ENCODE peak calls at places on chromosome 13, in ten cellular contexts. M, U, L, I, D, H, E, A, X and K are unnamed samples.

GRCh38 chr13:112887151-112887550 is 81.9 kb upstream of the MCF2L start:
- DNase-seq in I (no peak), U (no peak), H (no peak), M (no peak), D (no peak), A (no peak), L (peak), E (no peak), X (no peak), K (no peak)

GRCh38 chr13:56902276-56902675 is 238.4 kb upstream of the PRR20A start:
- DNase-seq in I (no peak), E (no peak), X (no peak), U (no peak), A (no peak), M (no peak), L (peak), H (no peak), D (no peak), K (no peak)

GRCh38 chr13:48492123-48493075 is 40.5 kb downstream of the RCBTB2 start:
- DNase-seq in U (peak), A (peak), H (no peak), D (peak), L (no peak), M (peak), X (no peak), E (peak), I (peak), K (peak)

GRCh38 chr13:30807392-30807791 is 72.0 kb downstream of the ALOX5AP start:
- DNase-seq in H (no peak), X (no peak), U (no peak), D (no peak), E (no peak), A (no peak), L (no peak), M (no peak), I (peak), K (peak)

GRCh38 chr13:80979035-80979641 is 638.2 kb upstream of the SPRY2 start:
- DNase-seq in H (peak), E (peak), A (peak), X (peak), I (no peak), M (no peak), D (no peak), U (no peak), L (no peak), K (no peak)

GRCh38 chr13:107824636-107825035 is 390.7 kb downstream of the LIG4 start:
- DNase-seq in X (no peak), I (no peak), A (no peak), M (no peak), E (no peak), D (no peak), H (no peak), U (no peak), L (no peak), K (no peak)

GRCh38 chr13:93169980-93170379 is 56.6 kb upstream of the GPC6 start:
- DNase-seq in U (no peak), E (no peak), D (no peak), H (peak), L (no peak), I (no peak), X (no peak), M (no peak), A (peak), K (no peak)

GRCh38 chr13:103315701-103316100 is 249.5 kb upstream of the SLC10A2 start:
- DNase-seq in D (no peak), I (no peak), A (no peak), H (no peak), E (no peak), X (no peak), M (no peak), U (no peak), L (no peak), K (no peak)

GRCh38 chr13:24168392-24168750 is 7.9 kb downstream of the SPATA13 start:
- DNase-seq in U (no peak), D (no peak), L (no peak), I (no peak), A (no peak), E (no peak), M (no peak), X (no peak), H (no peak), K (no peak)

GRCh38 chr13:24052547-24052981 is 108.0 kb upstream of the SPATA13 start:
- DNase-seq in X (no peak), I (no peak), A (peak), L (no peak), M (no peak), D (peak), U (no peak), H (no peak), E (peak), K (peak)

GRCh38 chr13:114173261-114173660 is 5.8 kb upstream of the CFAP97D2 start:
- DNase-seq in U (no peak), D (no peak), A (no peak), M (no peak), X (no peak), I (no peak), L (no peak), H (no peak), E (no peak), K (no peak)

GRCh38 chr13:50594276-50594970 is 249.1 kb downstream of the DLEU7 start:
- DNase-seq in L (peak), M (no peak), D (no peak), H (peak), E (peak), I (peak), A (no peak), X (no peak), U (no peak), K (no peak)

GRCh38 chr13:26221399-26221720 is 754 bp downstream of the RNF6 start:
- DNase-seq in A (no peak), D (no peak), X (peak), L (peak), M (no peak), I (no peak), H (no peak), U (no peak), E (no peak), K (no peak)

GRCh38 chr13:101152184-101152583 is 264.1 kb downstream of the NALCN start:
- DNase-seq in X (no peak), H (no peak), E (no peak), I (no peak), A (no peak), L (no peak), D (no peak), M (no peak), U (no peak), K (no peak)

GRCh38 chr13:51945149-51945548 is 66.1 kb downstream of the ATP7B start:
- DNase-seq in H (no peak), U (no peak), A (no peak), I (no peak), X (no peak), M (no peak), D (no peak), L (no peak), E (no peak), K (no peak)

GRCh38 chr13:51944428-51944827 is 66.8 kb downstream of the ATP7B start:
- DNase-seq in X (no peak), D (no peak), M (no peak), E (no peak), A (no peak), L (no peak), H (no peak), U (no peak), I (no peak), K (no peak)

GRCh38 chr13:51946163-51946669 is 65.0 kb downstream of the ATP7B start:
- DNase-seq in X (no peak), E (no peak), U (no peak), L (peak), A (no peak), M (no peak), H (no peak), I (no peak), D (no peak), K (no peak)

GRCh38 chr13:51942189-51942588 is 69.1 kb downstream of the ATP7B start:
- DNase-seq in H (no peak), D (no peak), X (no peak), A (no peak), M (no peak), U (no peak), E (peak), L (no peak), I (no peak), K (no peak)

GRCh38 chr13:51943721-51944120 is 67.5 kb downstream of the ATP7B start:
- DNase-seq in D (no peak), M (no peak), I (no peak), E (peak), A (no peak), H (no peak), X (no peak), L (no peak), U (no peak), K (no peak)
- TF ChIP-seq POLR2A in D (no peak), M (no peak), I (no peak), E (no peak), A (no peak), H (no peak), X (no peak), L (no peak), U (no peak), K (no peak)

GRCh38 chr13:74264333-74264732 is 130.1 kb upstream of the KLF12 start:
- DNase-seq in H (no peak), A (no peak), X (no peak), M (no peak), E (no peak), L (no peak), I (no peak), U (no peak), D (no peak), K (no peak)

GRCh38 chr13:74272826-74273225 is 138.6 kb upstream of the KLF12 start:
- DNase-seq in U (no peak), I (no peak), X (no peak), E (no peak), H (no peak), A (no peak), D (no peak), M (no peak), L (no peak), K (no peak)

GRCh38 chr13:74274946-74275345 is 140.7 kb upstream of the KLF12 start:
- DNase-seq in M (no peak), A (no peak), E (no peak), U (no peak), I (no peak), X (no peak), H (no peak), L (no peak), D (no peak), K (no peak)

GRCh38 chr13:74273591-74273990 is 139.4 kb upstream of the KLF12 start:
- DNase-seq in M (no peak), A (no peak), H (no peak), X (no peak), E (no peak), I (no peak), U (no peak), D (no peak), L (no peak), K (no peak)

DNA sequence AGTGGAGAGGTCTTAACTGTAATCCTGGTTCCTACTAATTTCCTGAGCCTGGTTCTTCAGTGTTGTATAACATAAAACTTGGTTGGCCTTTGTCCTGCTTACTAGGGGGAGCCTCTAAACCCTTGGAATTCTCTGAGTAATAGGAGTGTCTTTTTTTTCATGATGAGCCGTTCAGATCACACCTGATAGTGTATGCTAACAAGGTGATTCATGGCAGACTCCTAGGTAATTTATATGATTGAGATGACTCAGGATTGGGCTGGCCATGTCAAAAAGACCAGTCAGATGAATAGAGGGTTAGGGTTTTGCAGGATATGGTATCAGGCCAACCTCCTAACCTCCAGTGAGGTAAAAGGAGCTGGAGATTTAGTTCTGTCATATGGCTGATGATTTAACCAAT is 135.8 kb upstream of the KLF12 start:
- DNase-seq in X (no peak), U (no peak), I (no peak), E (no peak), D (no peak), M (no peak), L (no peak), A (no peak), H (no peak), K (no peak)
- TF ChIP-seq CTCF in X (no peak), U (no peak), I (no peak), E (no peak), D (no peak), M (no peak), L (no peak), A (no peak), H (no peak), K (no peak)

DNA sequence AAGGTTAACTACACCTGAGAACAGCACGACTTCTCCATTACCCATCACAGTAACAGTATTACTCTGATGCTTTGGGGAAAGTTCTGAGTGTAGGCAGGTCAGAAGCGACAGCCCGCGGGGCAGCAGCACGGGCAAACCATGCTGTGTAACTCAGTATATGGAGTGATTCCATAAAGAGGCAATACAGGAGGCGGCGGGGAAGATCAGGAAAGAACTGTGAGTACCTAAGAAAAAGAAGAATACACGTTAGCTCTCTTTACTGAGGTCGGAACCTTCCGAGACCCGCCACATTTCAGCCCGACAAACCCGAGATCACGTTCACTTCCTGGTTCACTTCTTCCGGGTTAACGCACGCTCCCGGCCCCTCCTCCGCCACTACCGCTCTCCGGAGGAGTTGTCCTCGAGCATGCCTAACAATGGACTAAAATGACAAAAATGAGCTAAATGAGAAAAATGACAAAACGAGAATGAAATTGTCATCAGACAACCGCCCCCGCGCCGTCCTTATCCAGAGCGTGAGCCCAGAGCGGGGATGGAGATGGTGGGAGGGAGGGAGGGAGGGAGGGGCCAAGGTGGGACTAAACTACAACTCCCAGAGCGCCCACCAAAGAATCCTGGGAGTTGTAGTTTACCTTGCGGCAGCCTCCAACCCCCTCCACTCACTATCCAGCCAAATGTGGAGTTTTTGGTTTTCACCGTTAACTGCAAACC is at the start of gene MTRF1:
- DNase-seq in H (peak), U (peak), L (peak), A (peak), M (peak), D (peak), E (peak), X (peak), I (peak), K (peak)
- TF ChIP-seq POLR2A in H (peak), U (no peak), L (no peak), A (no peak), M (peak), D (no peak), E (peak), X (peak), I (peak), K (no peak)

GRCh38 chr13:105410602-105411001 is 1124.9 kb downstream of the EFNB2 start:
- DNase-seq in A (peak), L (peak), I (no peak), X (peak), E (peak), D (peak), M (peak), H (peak), U (peak), K (no peak)
- TF ChIP-seq CTCF in A (peak), L (no peak), I (no peak), X (peak), E (peak), D (no peak), M (peak), H (peak), U (no peak), K (no peak)